ENCODE peak calls at places on chromosomes 6 and 20, in four cellular contexts. One of them, this sample, is unnamed.

GRCh38 chr6:3163248-3163594 is 5.9 kb upstream of the TUBB2A start:
- DNase-seq in naive thymus-derived CD4-positive, alpha-beta T cell: no peak
- DNase-seq in activated CD4-positive, alpha-beta T cell treated with anti-CD3 and anti-CD28 coated beads, Interleukin-2, amount 50 U/mL, for 4 hours: no peak
- DNase-seq in HS-5: no peak
- DNase-seq in this sample: no peak

GRCh38 chr6:140897804-140898573 is 1234.7 kb upstream of the GJE1 start:
- DNase-seq in naive thymus-derived CD4-positive, alpha-beta T cell: no peak
- DNase-seq in activated CD4-positive, alpha-beta T cell treated with anti-CD3 and anti-CD28 coated beads, Interleukin-2, amount 50 U/mL, for 4 hours: no peak
- DNase-seq in HS-5: no peak
- DNase-seq in this sample: no peak

GRCh38 chr6:111978826-111979225 is 75.1 kb upstream of the CCN6 start:
- DNase-seq in naive thymus-derived CD4-positive, alpha-beta T cell: no peak
- DNase-seq in activated CD4-positive, alpha-beta T cell treated with anti-CD3 and anti-CD28 coated beads, Interleukin-2, amount 50 U/mL, for 4 hours: no peak
- DNase-seq in HS-5: no peak
- DNase-seq in this sample: no peak

GRCh38 chr20:20012517-20012916 is 4.6 kb upstream of the NAA20 start:
- DNase-seq in naive thymus-derived CD4-positive, alpha-beta T cell: no peak
- DNase-seq in activated CD4-positive, alpha-beta T cell treated with anti-CD3 and anti-CD28 coated beads, Interleukin-2, amount 50 U/mL, for 4 hours: no peak
- DNase-seq in HS-5: no peak
- DNase-seq in this sample: no peak

GRCh38 chr6:348860-349396 is 42.6 kb upstream of the IRF4 start:
- DNase-seq in naive thymus-derived CD4-positive, alpha-beta T cell: no peak
- DNase-seq in activated CD4-positive, alpha-beta T cell treated with anti-CD3 and anti-CD28 coated beads, Interleukin-2, amount 50 U/mL, for 4 hours: no peak
- DNase-seq in HS-5: no peak
- DNase-seq in this sample: no peak

GRCh38 chr20:35878113-35878620 is 76.1 kb downstream of the SCAND1 start:
- DNase-seq in naive thymus-derived CD4-positive, alpha-beta T cell: no peak
- DNase-seq in activated CD4-positive, alpha-beta T cell treated with anti-CD3 and anti-CD28 coated beads, Interleukin-2, amount 50 U/mL, for 4 hours: no peak
- DNase-seq in HS-5: no peak
- DNase-seq in this sample: no peak

GRCh38 chr6:109450801-109451200 is 4.8 kb downstream of the MICAL1 start:
- DNase-seq in naive thymus-derived CD4-positive, alpha-beta T cell: no peak
- DNase-seq in activated CD4-positive, alpha-beta T cell treated with anti-CD3 and anti-CD28 coated beads, Interleukin-2, amount 50 U/mL, for 4 hours: no peak
- DNase-seq in HS-5: no peak
- DNase-seq in this sample: no peak

GRCh38 chr6:26312096-26312463 is 52.9 kb upstream of the BTN3A2 start:
- DNase-seq in naive thymus-derived CD4-positive, alpha-beta T cell: no peak
- DNase-seq in activated CD4-positive, alpha-beta T cell treated with anti-CD3 and anti-CD28 coated beads, Interleukin-2, amount 50 U/mL, for 4 hours: no peak
- DNase-seq in HS-5: no peak
- DNase-seq in this sample: no peak

GRCh38 chr20:32965581-32966373 is 38.5 kb downstream of the SUN5 start:
- DNase-seq in naive thymus-derived CD4-positive, alpha-beta T cell: peak
- DNase-seq in activated CD4-positive, alpha-beta T cell treated with anti-CD3 and anti-CD28 coated beads, Interleukin-2, amount 50 U/mL, for 4 hours: no peak
- DNase-seq in HS-5: no peak
- DNase-seq in this sample: no peak

GRCh38 chr20:6178537-6178936 is 55.7 kb upstream of the FERMT1 start:
- DNase-seq in naive thymus-derived CD4-positive, alpha-beta T cell: no peak
- DNase-seq in activated CD4-positive, alpha-beta T cell treated with anti-CD3 and anti-CD28 coated beads, Interleukin-2, amount 50 U/mL, for 4 hours: no peak
- DNase-seq in HS-5: peak
- DNase-seq in this sample: no peak

GRCh38 chr6:136921521-136921935 is 573 bp upstream of the SLC35D3 start:
- DNase-seq in naive thymus-derived CD4-positive, alpha-beta T cell: no peak
- DNase-seq in activated CD4-positive, alpha-beta T cell treated with anti-CD3 and anti-CD28 coated beads, Interleukin-2, amount 50 U/mL, for 4 hours: no peak
- DNase-seq in HS-5: no peak
- DNase-seq in this sample: no peak

GRCh38 chr20:62268228-62268900 is 30.0 kb downstream of the OSBPL2 start:
- DNase-seq in naive thymus-derived CD4-positive, alpha-beta T cell: no peak
- DNase-seq in activated CD4-positive, alpha-beta T cell treated with anti-CD3 and anti-CD28 coated beads, Interleukin-2, amount 50 U/mL, for 4 hours: no peak
- DNase-seq in HS-5: no peak
- DNase-seq in this sample: no peak

GRCh38 chr6:164347455-164347854 is 932.9 kb downstream of the QKI start:
- DNase-seq in naive thymus-derived CD4-positive, alpha-beta T cell: no peak
- DNase-seq in activated CD4-positive, alpha-beta T cell treated with anti-CD3 and anti-CD28 coated beads, Interleukin-2, amount 50 U/mL, for 4 hours: no peak
- DNase-seq in HS-5: no peak
- DNase-seq in this sample: no peak

GRCh38 chr6:4545929-4546328 is 230.3 kb upstream of the CDYL start:
- DNase-seq in naive thymus-derived CD4-positive, alpha-beta T cell: no peak
- DNase-seq in activated CD4-positive, alpha-beta T cell treated with anti-CD3 and anti-CD28 coated beads, Interleukin-2, amount 50 U/mL, for 4 hours: no peak
- DNase-seq in HS-5: no peak
- DNase-seq in this sample: no peak

GRCh38 chr20:48728042-48728837 is 99.6 kb downstream of the PREX1 start:
- DNase-seq in naive thymus-derived CD4-positive, alpha-beta T cell: no peak
- DNase-seq in activated CD4-positive, alpha-beta T cell treated with anti-CD3 and anti-CD28 coated beads, Interleukin-2, amount 50 U/mL, for 4 hours: no peak
- DNase-seq in HS-5: no peak
- DNase-seq in this sample: no peak

GRCh38 chr6:40948598-40948997 is 90.4 kb downstream of the UNC5CL start:
- DNase-seq in naive thymus-derived CD4-positive, alpha-beta T cell: no peak
- DNase-seq in activated CD4-positive, alpha-beta T cell treated with anti-CD3 and anti-CD28 coated beads, Interleukin-2, amount 50 U/mL, for 4 hours: no peak
- DNase-seq in HS-5: no peak
- DNase-seq in this sample: no peak

GRCh38 chr6:4812068-4812467 is 35.9 kb downstream of the CDYL start:
- DNase-seq in naive thymus-derived CD4-positive, alpha-beta T cell: no peak
- DNase-seq in activated CD4-positive, alpha-beta T cell treated with anti-CD3 and anti-CD28 coated beads, Interleukin-2, amount 50 U/mL, for 4 hours: no peak
- DNase-seq in HS-5: no peak
- DNase-seq in this sample: no peak

GRCh38 chr20:6811262-6811661 is 43.8 kb downstream of the BMP2 start:
- DNase-seq in naive thymus-derived CD4-positive, alpha-beta T cell: no peak
- DNase-seq in activated CD4-positive, alpha-beta T cell treated with anti-CD3 and anti-CD28 coated beads, Interleukin-2, amount 50 U/mL, for 4 hours: no peak
- DNase-seq in HS-5: no peak
- DNase-seq in this sample: no peak

GRCh38 chr6:106377061-106377540 is 16.6 kb downstream of the CRYBG1 start:
- DNase-seq in naive thymus-derived CD4-positive, alpha-beta T cell: no peak
- DNase-seq in activated CD4-positive, alpha-beta T cell treated with anti-CD3 and anti-CD28 coated beads, Interleukin-2, amount 50 U/mL, for 4 hours: no peak
- DNase-seq in HS-5: no peak
- DNase-seq in this sample: no peak

GRCh38 chr6:4809999-4810918 is 34.1 kb downstream of the CDYL start:
- DNase-seq in naive thymus-derived CD4-positive, alpha-beta T cell: no peak
- DNase-seq in activated CD4-positive, alpha-beta T cell treated with anti-CD3 and anti-CD28 coated beads, Interleukin-2, amount 50 U/mL, for 4 hours: no peak
- DNase-seq in HS-5: peak
- DNase-seq in this sample: no peak

GRCh38 chr6:170443151-170443662 is 109.9 kb downstream of the PSMB1 start:
- DNase-seq in naive thymus-derived CD4-positive, alpha-beta T cell: no peak
- DNase-seq in activated CD4-positive, alpha-beta T cell treated with anti-CD3 and anti-CD28 coated beads, Interleukin-2, amount 50 U/mL, for 4 hours: no peak
- DNase-seq in HS-5: no peak
- DNase-seq in this sample: no peak

GRCh38 chr20:42186337-42186736 is 568.2 kb upstream of the CHD6 start:
- DNase-seq in naive thymus-derived CD4-positive, alpha-beta T cell: no peak
- DNase-seq in activated CD4-positive, alpha-beta T cell treated with anti-CD3 and anti-CD28 coated beads, Interleukin-2, amount 50 U/mL, for 4 hours: no peak
- DNase-seq in HS-5: no peak
- DNase-seq in this sample: no peak

GRCh38 chr20:31593221-31594001 is 11.7 kb upstream of the ID1 start:
- DNase-seq in naive thymus-derived CD4-positive, alpha-beta T cell: no peak
- DNase-seq in activated CD4-positive, alpha-beta T cell treated with anti-CD3 and anti-CD28 coated beads, Interleukin-2, amount 50 U/mL, for 4 hours: no peak
- DNase-seq in HS-5: peak
- DNase-seq in this sample: no peak